ENCODE peak calls at places on chromosomes 3 and 15, in seven cellular contexts. C, H, F, O, E, D and G are unnamed samples.

GRCh38 chr3:142447308-142447851 is 457 bp downstream of the XRN1 start:
- DNase-seq in O (peak), C (peak), F (peak), D (peak), H (peak), E (peak), G (peak)

GRCh38 chr3:187498211-187498610 is 130.0 kb downstream of the RTP4 start:
- DNase-seq in O (no peak), E (no peak), H (no peak), C (no peak), D (no peak), F (no peak), G (no peak)

GRCh38 chr15:65077981-65078352 is 1.4 kb downstream of the KBTBD13 start:
- DNase-seq in C (peak), O (no peak), H (peak), E (peak), D (peak), F (no peak), G (peak)

GRCh38 chr15:45168286-45168685 is 19.5 kb downstream of the SHF start:
- DNase-seq in F (no peak), D (no peak), C (no peak), O (no peak), E (no peak), H (no peak), G (no peak)

GRCh38 chr3:173584834-173585831 is 187.6 kb downstream of the NLGN1 start:
- DNase-seq in O (no peak), D (no peak), F (peak), H (no peak), E (peak), C (no peak), G (peak)

GRCh38 chr3:107574650-107575049 is 51.9 kb downstream of the BBX start:
- DNase-seq in E (no peak), H (no peak), C (no peak), F (peak), D (no peak), O (peak), G (no peak)

GRCh38 chr15:100565591-100565990 is 36.4 kb downstream of the LINS1 start:
- DNase-seq in F (no peak), E (no peak), O (no peak), H (no peak), C (no peak), D (no peak), G (no peak)

GRCh38 chr3:156728267-156728985 is 54.0 kb downstream of the TIPARP start:
- DNase-seq in C (no peak), F (no peak), O (no peak), H (no peak), D (no peak), E (no peak), G (no peak)

GRCh38 chr3:21390856-21391255 is 360.2 kb downstream of the ZNF385D start:
- DNase-seq in D (no peak), O (no peak), H (no peak), F (no peak), C (no peak), E (no peak), G (no peak)

GRCh38 chr3:22922317-22922716 is 280.8 kb upstream of the UBE2E2 start:
- DNase-seq in D (no peak), H (no peak), C (no peak), F (no peak), E (no peak), O (peak), G (no peak)

GRCh38 chr3:108329087-108329486 is 32.7 kb downstream of the HHLA2 start:
- DNase-seq in F (no peak), H (no peak), C (no peak), D (no peak), O (no peak), E (no peak), G (no peak)

GRCh38 chr15:29090617-29091466 is 178.8 kb downstream of the NSMCE3 start:
- DNase-seq in F (no peak), E (no peak), D (no peak), H (peak), C (no peak), O (peak), G (no peak)

GRCh38 chr3:170037463-170038433 is at the start of gene GPR160:
- DNase-seq in E (peak), D (peak), H (peak), C (peak), F (no peak), O (peak), G (peak)

GRCh38 chr3:106032479-106032878 is 163.7 kb upstream of the CBLB start:
- DNase-seq in O (no peak), F (no peak), E (no peak), C (no peak), D (no peak), H (no peak), G (no peak)